ENCODE peak calls at places on chromosomes 13 and 19, in five cellular contexts. N is GM04503; B is stimulated activated CD4-positive, alpha-beta T cell treated with anti-CD3 and anti-CD28 coated beads, Interleukin-4, amount 100 ng/mL, for 4 hours; I is CD4-positive, alpha-beta T cell; V is heart right ventricle. D is an unnamed sample.

GRCh38 chr19:6718741-6719539 is 1.5 kb downstream of the C3 start:
- DNase-seq in V (no peak), N (no peak), I (no peak), B (no peak), D (no peak)

GRCh38 chr13:93249259-93249917 is 22.8 kb downstream of the GPC6 start:
- DNase-seq in I (no peak), B (no peak), V (no peak), N (no peak), D (no peak)

GRCh38 chr19:29867984-29868383 is 56.2 kb downstream of the CCNE1 start:
- DNase-seq in V (no peak), N (no peak), B (no peak), I (no peak), D (no peak)

GRCh38 chr19:13110099-13110610 is 6.4 kb downstream of the TRMT1 start:
- DNase-seq in I (no peak), N (no peak), V (no peak), B (no peak), D (no peak)

GRCh38 chr19:6211632-6212402 is 68.0 kb downstream of the MLLT1 start:
- DNase-seq in N (no peak), B (no peak), I (no peak), V (no peak), D (no peak)

GRCh38 chr13:58704953-58705352 is 1073.4 kb downstream of the PCDH17 start:
- DNase-seq in B (no peak), V (no peak), I (no peak), N (no peak), D (no peak)

GRCh38 chr19:45863840-45864628 is at the start of gene FOXA3:
- DNase-seq in V (no peak), N (no peak), B (peak; percentile 53), I (peak; percentile 32), D (peak; percentile 56)

GRCh38 chr19:49512970-49513745 is 697 bp downstream of the FCGRT start:
- DNase-seq in B (peak; percentile 44), V (peak; percentile 66), I (no peak), N (no peak), D (no peak)

GRCh38 chr19:29615891-29616425 is 9.9 kb downstream of the POP4 start:
- DNase-seq in I (no peak), N (no peak), V (no peak), B (no peak), D (no peak)

GRCh38 chr13:32587014-32587773 is 942 bp downstream of the PDS5B start:
- DNase-seq in B (peak; percentile 62), N (no peak), V (peak; percentile 74), I (peak; percentile 47), D (peak; percentile 51)

GRCh38 chr19:1859319-1859718 is 4.1 kb downstream of the KLF16 start:
- DNase-seq in V (no peak), B (no peak), N (no peak), I (no peak), D (no peak)

D was measured in activated T-helper 9 cell treated with anti-CD3 and anti-CD28 coated beads, Interleukin-2, amount 50 U/mL, for 16 hours.